ENCODE peak calls at places on chromosomes 6 and 20, in seven cellular contexts. Z, L, C, S, P, T and E are unnamed samples.
A peak's percentile ranks its signal among the peaks of the same experiment; 100 is the strongest.

GRCh38 chr6:96086745-96087144 is 71.0 kb downstream of the FUT9 start:
- DNase-seq in Z (no peak), L (no peak), C (no peak), S (no peak), P (no peak), T (no peak), E (no peak)

GRCh38 chr6:93679836-93680235 is 260.5 kb upstream of the EPHA7 start:
- DNase-seq in Z (no peak), L (no peak), C (no peak), S (no peak), P (no peak), T (no peak), E (no peak)

GRCh38 chr20:17916365-17916996 is 52.1 kb downstream of the SNX5 start:
- DNase-seq in Z (no peak), L (no peak), C (no peak), S (no peak), P (no peak), T (no peak), E (no peak)

GRCh38 chr6:2938004-2938631 is 33.2 kb downstream of the SERPINB6 start:
- DNase-seq in Z (no peak), L (no peak), C (no peak), S (no peak), P (no peak), T (no peak), E (peak; percentile 62)

GRCh38 chr20:57904706-57905105 is 194.9 kb upstream of the PMEPA1 start:
- DNase-seq in Z (no peak), L (no peak), C (no peak), S (no peak), P (no peak), T (no peak), E (no peak)

GRCh38 chr20:61608275-61609085 is 356.4 kb downstream of the CDH4 start:
- DNase-seq in Z (no peak), L (no peak), C (no peak), S (no peak), P (no peak), T (peak; percentile 89), E (no peak)

GRCh38 chr6:40550096-40550731 is 37.0 kb downstream of the LRFN2 start:
- DNase-seq in Z (no peak), L (peak; percentile 83), C (no peak), S (no peak), P (peak; percentile 53), T (peak; percentile 48), E (peak; percentile 27)

GRCh38 chr6:156658186-156658585 is 119.0 kb upstream of the ARID1B start:
- DNase-seq in Z (no peak), L (peak; percentile 96), C (no peak), S (no peak), P (no peak), T (no peak), E (peak; percentile 27)

GRCh38 chr20:16027710-16028109 is 545.5 kb downstream of the KIF16B start:
- DNase-seq in Z (no peak), L (no peak), C (no peak), S (no peak), P (no peak), T (no peak), E (no peak)

GRCh38 chr6:123812621-123813020 is 9.0 kb downstream of the NKAIN2 start:
- DNase-seq in Z (no peak), L (peak; percentile 7), C (no peak), S (no peak), P (no peak), T (no peak), E (no peak)

GRCh38 chr6:110853754-110854477 is 20.7 kb upstream of the AMD1 start:
- DNase-seq in Z (no peak), L (no peak), C (no peak), S (no peak), P (no peak), T (no peak), E (no peak)

GRCh38 chr20:14599613-14600012 is 262.2 kb upstream of the FLRT3 start:
- DNase-seq in Z (no peak), L (no peak), C (no peak), S (no peak), P (no peak), T (no peak), E (no peak)

GRCh38 chr6:130981409-130981808 is 81.6 kb downstream of the EPB41L2 start:
- DNase-seq in Z (no peak), L (no peak), C (no peak), S (no peak), P (no peak), T (no peak), E (no peak)

GRCh38 chr6:52900536-52900935 is 9.0 kb downstream of the GSTA3 start:
- DNase-seq in Z (no peak), L (no peak), C (no peak), S (no peak), P (no peak), T (no peak), E (no peak)

GRCh38 chr6:141541766-141542324 is 590.9 kb upstream of the GJE1 start:
- DNase-seq in Z (no peak), L (peak; percentile 43), C (no peak), S (no peak), P (no peak), T (no peak), E (no peak)

GRCh38 chr6:80250391-80250997 is 144.0 kb downstream of the BCKDHB start:
- DNase-seq in Z (no peak), L (no peak), C (no peak), S (no peak), P (no peak), T (no peak), E (no peak)

GRCh38 chr6:160253242-160253641 is 5.4 kb downstream of the SLC22A2 start:
- DNase-seq in Z (no peak), L (no peak), C (no peak), S (no peak), P (no peak), T (no peak), E (no peak)

GRCh38 chr6:145669627-145670034 is 65.7 kb downstream of the EPM2A start:
- DNase-seq in Z (no peak), L (no peak), C (no peak), S (no peak), P (no peak), T (no peak), E (no peak)

GRCh38 chr6:26322645-26323482 is 42.1 kb upstream of the BTN3A2 start:
- DNase-seq in Z (no peak), L (peak; percentile 98), C (no peak), S (no peak), P (peak; percentile 76), T (no peak), E (no peak)

GRCh38 chr6:30889921-30890645 is 5.8 kb downstream of the DDR1 start:
- DNase-seq in Z (no peak), L (no peak), C (no peak), S (no peak), P (no peak), T (no peak), E (no peak)

GRCh38 chr6:87243812-87244211 is 78.6 kb upstream of the SMIM8 start:
- DNase-seq in Z (no peak), L (no peak), C (no peak), S (no peak), P (no peak), T (no peak), E (no peak)

GRCh38 chr6:47343631-47344421 is 34.1 kb upstream of the TNFRSF21 start:
- DNase-seq in Z (no peak), L (no peak), C (no peak), S (no peak), P (no peak), T (no peak), E (peak; percentile 25)

GRCh38 chr6:101595276-101595675 is 201.8 kb downstream of the GRIK2 start:
- DNase-seq in Z (no peak), L (no peak), C (no peak), S (no peak), P (no peak), T (no peak), E (no peak)

GRCh38 chr6:118719351-118720124 is 68.1 kb upstream of the CEP85L start:
- DNase-seq in Z (no peak), L (no peak), C (no peak), S (no peak), P (peak; percentile 49), T (no peak), E (no peak)

GRCh38 chr20:37992802-37993538 is 40.3 kb downstream of the TTI1 start:
- DNase-seq in Z (no peak), L (peak; percentile 47), C (no peak), S (no peak), P (peak; percentile 37), T (peak; percentile 71), E (peak; percentile 43)

GRCh38 chr6:47260021-47260420 is 49.7 kb downstream of the TNFRSF21 start:
- DNase-seq in Z (no peak), L (no peak), C (no peak), S (no peak), P (no peak), T (no peak), E (no peak)

GRCh38 chr6:100780648-100781047 is 100.5 kb downstream of the ASCC3 start:
- DNase-seq in Z (no peak), L (no peak), C (no peak), S (no peak), P (no peak), T (no peak), E (no peak)

GRCh38 chr6:169371344-169372144 is 117.9 kb upstream of the THBS2 start:
- DNase-seq in Z (no peak), L (peak; percentile 39), C (no peak), S (no peak), P (no peak), T (peak; percentile 39), E (no peak)

GRCh38 chr20:24573557-24573956 is 104.1 kb downstream of the SYNDIG1 start:
- DNase-seq in Z (no peak), L (no peak), C (no peak), S (no peak), P (no peak), T (no peak), E (no peak)

GRCh38 chr6:13992417-13993055 is 67.8 kb downstream of the RNF182 start:
- DNase-seq in Z (no peak), L (no peak), C (no peak), S (no peak), P (no peak), T (no peak), E (no peak)